ENCODE peak calls at places on chromosomes 4 and X, in eight cellular contexts. One of them, this sample, is unnamed.
A peak's percentile ranks its signal among the peaks of the same experiment; 100 is the strongest.

GRCh38 chr4:57404463-57404862 is 294.3 kb upstream of the IGFBP7 start:
- DNase-seq in tibial nerve: no peak
- DNase-seq in stimulated activated CD4-positive, alpha-beta T cell treated with anti-CD3 and anti-CD28 coated beads, Interleukin-2, amount 100 ng/mL, for 48 hours: no peak
- DNase-seq in ACHN: no peak
- DNase-seq in RWPE1: no peak
- DNase-seq in lung: no peak
- DNase-seq in Kasumi-1: no peak
- DNase-seq in CD8-positive, alpha-beta T cell: no peak
- DNase-seq in this sample: no peak

GRCh38 chrX:38175140-38175539 is 45.5 kb downstream of the SRPX start:
- DNase-seq in Kasumi-1: peak; percentile 31
- DNase-seq in ACHN: peak; percentile 31
- DNase-seq in lung: no peak
- DNase-seq in RWPE1: peak; percentile 41
- DNase-seq in CD8-positive, alpha-beta T cell: no peak
- DNase-seq in tibial nerve: no peak
- DNase-seq in stimulated activated CD4-positive, alpha-beta T cell treated with anti-CD3 and anti-CD28 coated beads, Interleukin-2, amount 100 ng/mL, for 48 hours: no peak
- DNase-seq in this sample: peak; percentile 7

GRCh38 chrX:41005445-41005992 is 79.7 kb upstream of the USP9X start:
- DNase-seq in tibial nerve: no peak
- DNase-seq in stimulated activated CD4-positive, alpha-beta T cell treated with anti-CD3 and anti-CD28 coated beads, Interleukin-2, amount 100 ng/mL, for 48 hours: no peak
- DNase-seq in CD8-positive, alpha-beta T cell: no peak
- DNase-seq in RWPE1: no peak
- DNase-seq in lung: no peak
- DNase-seq in ACHN: no peak
- DNase-seq in Kasumi-1: no peak
- DNase-seq in this sample: no peak

GRCh38 chr4:116520886-116521285 is 564.5 kb downstream of the TRAM1L1 start:
- DNase-seq in stimulated activated CD4-positive, alpha-beta T cell treated with anti-CD3 and anti-CD28 coated beads, Interleukin-2, amount 100 ng/mL, for 48 hours: no peak
- DNase-seq in lung: no peak
- DNase-seq in ACHN: no peak
- DNase-seq in tibial nerve: no peak
- DNase-seq in Kasumi-1: no peak
- DNase-seq in RWPE1: no peak
- DNase-seq in CD8-positive, alpha-beta T cell: no peak
- DNase-seq in this sample: no peak

GRCh38 chrX:17738002-17738713 is 865 bp downstream of the SCML1 start:
- DNase-seq in Kasumi-1: no peak
- DNase-seq in tibial nerve: peak; percentile 14
- DNase-seq in stimulated activated CD4-positive, alpha-beta T cell treated with anti-CD3 and anti-CD28 coated beads, Interleukin-2, amount 100 ng/mL, for 48 hours: peak; percentile 13
- DNase-seq in lung: peak; percentile 43
- DNase-seq in RWPE1: no peak
- DNase-seq in CD8-positive, alpha-beta T cell: peak; percentile 2
- DNase-seq in ACHN: peak; percentile 38
- DNase-seq in this sample: no peak

GRCh38 chrX:46913710-46914109 is 1.5 kb downstream of the JADE3 start:
- DNase-seq in ACHN: peak; percentile 8
- DNase-seq in lung: no peak
- DNase-seq in Kasumi-1: no peak
- DNase-seq in tibial nerve: no peak
- DNase-seq in stimulated activated CD4-positive, alpha-beta T cell treated with anti-CD3 and anti-CD28 coated beads, Interleukin-2, amount 100 ng/mL, for 48 hours: no peak
- DNase-seq in RWPE1: no peak
- DNase-seq in CD8-positive, alpha-beta T cell: no peak
- DNase-seq in this sample: no peak

GRCh38 chr4:31291238-31291637 is 571.1 kb downstream of the PCDH7 start:
- DNase-seq in stimulated activated CD4-positive, alpha-beta T cell treated with anti-CD3 and anti-CD28 coated beads, Interleukin-2, amount 100 ng/mL, for 48 hours: no peak
- DNase-seq in Kasumi-1: no peak
- DNase-seq in ACHN: no peak
- DNase-seq in CD8-positive, alpha-beta T cell: no peak
- DNase-seq in RWPE1: no peak
- DNase-seq in tibial nerve: no peak
- DNase-seq in lung: no peak
- DNase-seq in this sample: no peak

GRCh38 chr4:86508436-86508835 is 85.7 kb upstream of the PTPN13 start:
- DNase-seq in tibial nerve: no peak
- DNase-seq in ACHN: peak; percentile 75
- DNase-seq in lung: no peak
- DNase-seq in stimulated activated CD4-positive, alpha-beta T cell treated with anti-CD3 and anti-CD28 coated beads, Interleukin-2, amount 100 ng/mL, for 48 hours: no peak
- DNase-seq in Kasumi-1: no peak
- DNase-seq in CD8-positive, alpha-beta T cell: no peak
- DNase-seq in RWPE1: no peak
- DNase-seq in this sample: no peak

GRCh38 chr4:140937866-140938265 is 181.7 kb upstream of the TBC1D9 start:
- DNase-seq in CD8-positive, alpha-beta T cell: no peak
- DNase-seq in RWPE1: no peak
- DNase-seq in lung: no peak
- DNase-seq in tibial nerve: no peak
- DNase-seq in Kasumi-1: no peak
- DNase-seq in stimulated activated CD4-positive, alpha-beta T cell treated with anti-CD3 and anti-CD28 coated beads, Interleukin-2, amount 100 ng/mL, for 48 hours: no peak
- DNase-seq in ACHN: no peak
- DNase-seq in this sample: no peak

GRCh38 chr4:147596976-147597375 is 20.2 kb upstream of the TMEM184C start:
- DNase-seq in tibial nerve: no peak
- DNase-seq in RWPE1: peak; percentile 81
- DNase-seq in stimulated activated CD4-positive, alpha-beta T cell treated with anti-CD3 and anti-CD28 coated beads, Interleukin-2, amount 100 ng/mL, for 48 hours: no peak
- DNase-seq in lung: peak; percentile 62
- DNase-seq in CD8-positive, alpha-beta T cell: no peak
- DNase-seq in ACHN: peak; percentile 56
- DNase-seq in Kasumi-1: no peak
- DNase-seq in this sample: no peak

GRCh38 chr4:71400788-71401187 is 62.0 kb downstream of the SLC4A4 start:
- DNase-seq in Kasumi-1: no peak
- DNase-seq in ACHN: no peak
- DNase-seq in RWPE1: no peak
- DNase-seq in stimulated activated CD4-positive, alpha-beta T cell treated with anti-CD3 and anti-CD28 coated beads, Interleukin-2, amount 100 ng/mL, for 48 hours: no peak
- DNase-seq in lung: no peak
- DNase-seq in CD8-positive, alpha-beta T cell: no peak
- DNase-seq in tibial nerve: no peak
- DNase-seq in this sample: no peak

GRCh38 chr4:16721618-16722291 is 176.7 kb downstream of the LDB2 start:
- DNase-seq in RWPE1: no peak
- DNase-seq in Kasumi-1: peak; percentile 60
- DNase-seq in tibial nerve: no peak
- DNase-seq in ACHN: no peak
- DNase-seq in lung: no peak
- DNase-seq in stimulated activated CD4-positive, alpha-beta T cell treated with anti-CD3 and anti-CD28 coated beads, Interleukin-2, amount 100 ng/mL, for 48 hours: no peak
- DNase-seq in CD8-positive, alpha-beta T cell: no peak
- DNase-seq in this sample: no peak

GRCh38 chr4:80126435-80126834 is 53.4 kb upstream of the ANTXR2 start:
- DNase-seq in tibial nerve: no peak
- DNase-seq in CD8-positive, alpha-beta T cell: no peak
- DNase-seq in stimulated activated CD4-positive, alpha-beta T cell treated with anti-CD3 and anti-CD28 coated beads, Interleukin-2, amount 100 ng/mL, for 48 hours: no peak
- DNase-seq in Kasumi-1: no peak
- DNase-seq in RWPE1: no peak
- DNase-seq in ACHN: no peak
- DNase-seq in lung: no peak
- DNase-seq in this sample: no peak

This sample was measured in dorsolateral prefrontal cortex.